ENCODE peak calls at places on chromosomes 16 and 17, in six cellular contexts. K is fibroblast of lung, Y is pancreas, O is fibroblast of pulmonary artery, W is AG10803, M is neural crest cell. T is an unnamed sample.

GRCh38 chr16:67545665-67546024 is 16.7 kb upstream of the CTCF start:
- DNase-seq in M (no peak), K (no peak), Y (no peak), W (no peak), O (no peak), T (no peak)

GRCh38 chr17:78166416-78166815 is 2.0 kb upstream of the SYNGR2 start:
- DNase-seq in M (no peak), O (no peak), W (no peak), K (no peak), Y (no peak), T (no peak)

GRCh38 chr16:54194008-54194731 is 92.4 kb downstream of the IRX3 start:
- DNase-seq in W (peak), M (no peak), O (peak), K (peak), Y (no peak), T (peak)

GRCh38 chr17:56624315-56624714 is 30.8 kb downstream of the NOG start:
- DNase-seq in K (no peak), W (peak), O (no peak), M (no peak), Y (no peak), T (no peak)

GRCh38 chr17:37643829-37644228 is 583 bp upstream of the DDX52 start:
- DNase-seq in O (peak), W (peak), K (no peak), Y (no peak), M (no peak), T (no peak)

GRCh38 chr17:9329251-9329921 is 246.2 kb downstream of the STX8 start:
- DNase-seq in O (no peak), M (no peak), K (no peak), W (no peak), Y (no peak), T (no peak)

GRCh38 chr16:12538667-12539081 is 265.0 kb downstream of the CPPED1 start:
- DNase-seq in Y (no peak), W (peak), O (no peak), M (no peak), K (no peak), T (no peak)

GRCh38 chr16:74871608-74872007 is 97.0 kb upstream of the FA2H start:
- DNase-seq in W (no peak), Y (no peak), O (no peak), K (no peak), M (no peak), T (no peak)

GRCh38 chr17:81391964-81392908 is 3.0 kb upstream of the BAHCC1 start:
- DNase-seq in W (peak), O (peak), M (no peak), K (peak), Y (no peak), T (no peak)

DNA sequence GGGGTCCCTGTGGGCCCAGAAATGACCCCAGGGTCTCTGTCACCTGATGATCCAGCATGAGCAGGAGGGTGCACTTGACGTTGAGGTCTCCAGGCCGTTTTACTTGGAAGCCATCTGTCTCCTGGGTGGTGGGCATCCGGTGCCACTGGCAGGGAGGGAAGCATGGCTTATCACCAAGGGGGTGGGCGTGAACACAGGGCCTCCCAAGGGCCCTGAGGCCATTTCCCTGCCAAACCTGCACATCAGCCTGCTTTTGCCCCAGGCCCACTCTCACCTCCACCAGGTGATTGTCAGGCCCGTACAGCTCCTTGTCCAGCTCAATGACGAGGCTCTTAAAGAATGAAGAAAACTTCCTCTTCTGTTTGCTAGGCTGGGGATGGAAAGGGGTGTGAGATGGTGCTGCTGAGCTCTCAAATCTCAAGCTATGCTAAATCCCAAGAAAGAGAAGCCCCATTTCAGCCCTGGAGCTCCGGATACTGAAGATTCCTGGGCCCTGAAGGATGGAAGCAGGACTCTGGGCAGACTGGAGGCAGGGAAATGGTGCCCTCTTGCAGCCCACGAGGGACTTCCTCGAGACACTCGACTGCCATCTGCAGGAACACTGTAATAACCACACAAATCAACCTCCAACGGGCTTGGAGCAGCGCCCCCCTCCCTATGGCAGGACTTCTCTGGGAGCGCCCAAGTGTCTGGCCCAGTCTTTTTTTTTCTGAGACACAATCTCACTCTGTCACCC is 7.1 kb upstream of the FTSJ3 start:
- DNase-seq in W (peak), K (peak), M (peak), O (peak), Y (no peak), T (no peak)
- TF ChIP-seq CTCF in W (peak), K (peak), M (peak), O (peak), Y (no peak), T (peak)

DNA sequence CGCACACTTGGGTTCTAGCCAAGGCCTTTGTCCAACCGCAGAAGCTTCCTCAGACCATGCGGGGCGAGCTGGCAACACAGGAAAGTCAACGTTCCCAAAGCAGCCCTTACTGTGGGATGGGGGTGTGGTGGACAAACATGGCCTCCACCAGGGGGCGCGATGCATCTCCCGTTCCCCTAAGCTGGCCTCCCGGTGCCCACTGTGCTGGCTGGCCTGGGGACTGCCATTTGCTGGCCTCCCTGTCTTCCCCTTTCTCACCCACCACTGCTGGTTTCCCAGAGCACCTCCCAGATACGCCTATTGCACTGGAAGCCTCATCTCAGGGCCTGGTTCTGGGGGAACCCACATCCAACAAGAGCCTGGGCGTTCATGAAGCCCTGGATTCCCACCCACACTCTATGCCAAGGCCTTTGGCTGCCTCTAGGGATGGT is 145.3 kb downstream of the IRF8 start:
- DNase-seq in O (peak), Y (no peak), W (peak), M (peak), K (peak), T (peak)
- TF ChIP-seq CTCF in O (peak), Y (no peak), W (peak), M (peak), K (peak), T (peak)

GRCh38 chr17:2055494-2056220 is 754 bp downstream of the HIC1 start:
- DNase-seq in M (no peak), O (peak), W (peak), K (peak), Y (peak), T (no peak)

GRCh38 chr17:2056221-2057129 is 1.6 kb downstream of the HIC1 start:
- DNase-seq in M (no peak), W (peak), O (peak), Y (peak), K (peak), T (no peak)

GRCh38 chr17:2053380-2054261 is 1.3 kb upstream of the HIC1 start:
- DNase-seq in Y (peak), W (peak), M (peak), O (peak), K (peak), T (no peak)

GRCh38 chr17:2054740-2055493 is at the start of gene HIC1:
- DNase-seq in O (peak), M (peak), W (peak), K (peak), Y (peak), T (no peak)

GRCh38 chr17:2054262-2054739 is 602 bp upstream of the HIC1 start:
- DNase-seq in W (no peak), Y (no peak), O (peak), M (no peak), K (peak), T (no peak)
- TF ChIP-seq CTCF in W (peak), Y (no peak), O (no peak), M (no peak), K (no peak), T (no peak)

DNA sequence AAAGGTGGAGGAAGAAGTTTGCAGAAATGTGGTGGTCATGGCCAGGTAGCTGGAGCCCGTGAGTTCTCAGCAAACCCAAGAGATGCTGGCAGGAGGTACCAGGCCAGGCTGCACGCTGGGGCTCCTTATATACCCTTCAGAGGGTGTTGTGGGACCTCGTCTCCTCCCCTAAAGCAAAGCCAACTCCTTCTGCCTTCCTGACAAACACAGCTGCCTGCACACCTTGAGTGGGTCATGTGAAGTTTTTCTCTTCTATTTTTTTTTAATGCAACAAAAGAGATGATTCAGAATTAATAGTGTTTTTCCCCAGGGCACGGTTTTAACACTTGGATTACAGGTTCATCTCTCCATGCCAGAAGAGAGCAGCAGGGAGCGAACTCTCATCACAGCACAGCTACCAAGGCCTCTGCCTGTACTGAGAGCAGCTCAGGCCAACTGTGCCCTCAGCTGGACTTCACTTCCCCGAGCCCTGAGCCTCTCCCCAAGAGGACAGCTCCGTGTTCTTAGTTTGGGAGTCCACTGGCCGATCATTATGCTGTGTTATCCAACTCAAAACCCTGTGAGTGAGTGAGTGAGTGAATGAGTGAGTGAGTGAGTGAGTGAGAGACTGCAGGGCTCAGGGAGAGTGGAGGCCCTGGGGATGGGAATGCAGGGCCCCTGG is at the start of gene KRT15:
- DNase-seq in Y (no peak), W (no peak), M (no peak), O (peak), K (no peak), T (no peak)
- TF ChIP-seq CTCF in Y (no peak), W (no peak), M (no peak), O (no peak), K (no peak), T (peak)

GRCh38 chr17:50507871-50508572 is at the start of gene MYCBPAP:
- DNase-seq in K (peak), W (peak), O (peak), Y (peak), M (peak), T (peak)
- TF ChIP-seq CTCF in K (no peak), W (peak), O (no peak), Y (no peak), M (no peak), T (no peak)

GRCh38 chr17:45423936-45424335 is 8.7 kb downstream of the ARHGAP27 start:
- DNase-seq in K (no peak), O (no peak), M (no peak), Y (no peak), W (no peak), T (no peak)

GRCh38 chr17:45425984-45426413 is 6.7 kb downstream of the ARHGAP27 start:
- DNase-seq in O (no peak), W (no peak), M (no peak), Y (no peak), K (no peak), T (no peak)

GRCh38 chr17:45426561-45426960 is 6.1 kb downstream of the ARHGAP27 start:
- DNase-seq in K (no peak), W (no peak), Y (no peak), M (no peak), O (no peak), T (no peak)

GRCh38 chr17:45424769-45425124 is 7.9 kb downstream of the ARHGAP27 start:
- DNase-seq in M (no peak), O (no peak), W (no peak), K (no peak), Y (no peak), T (no peak)

GRCh38 chr17:45425125-45425983 is 7.3 kb downstream of the ARHGAP27 start:
- DNase-seq in M (peak), K (peak), W (peak), Y (peak), O (peak), T (peak)
- TF ChIP-seq CTCF in M (peak), K (no peak), W (peak), Y (no peak), O (peak), T (peak)

DNA sequence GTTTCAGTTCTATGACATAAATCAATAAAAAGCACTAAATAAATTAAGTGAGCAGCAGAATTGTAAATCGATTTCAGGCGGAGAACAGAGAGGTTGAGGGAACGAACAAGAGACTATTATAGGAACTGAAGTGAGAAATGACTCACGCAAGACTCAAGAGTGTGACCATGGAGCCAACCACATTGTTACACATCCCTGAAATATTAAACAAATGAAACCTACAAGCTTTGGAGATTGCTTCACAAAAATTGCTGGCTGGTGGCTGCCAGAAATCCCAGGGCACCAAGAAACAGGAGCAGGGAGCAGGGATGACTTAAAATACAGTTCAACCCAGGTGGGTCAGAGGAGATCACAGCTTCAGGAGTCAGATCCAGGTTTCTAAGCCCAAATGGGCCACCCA is 111.8 kb downstream of the GSG1L start:
- DNase-seq in O (no peak), W (peak), Y (no peak), M (no peak), K (no peak), T (no peak)
- TF ChIP-seq CTCF in O (no peak), W (no peak), Y (no peak), M (no peak), K (no peak), T (no peak)

GRCh38 chr17:16513858-16514257 is 21.9 kb upstream of the LRRC75A start:
- DNase-seq in W (no peak), Y (no peak), K (no peak), O (no peak), M (no peak), T (no peak)
- TF ChIP-seq CTCF in W (no peak), Y (no peak), K (no peak), O (no peak), M (no peak), T (no peak)

GRCh38 chr16:3088925-3089716 is 10.0 kb downstream of the ZSCAN10 start:
- DNase-seq in K (no peak), O (no peak), W (no peak), Y (no peak), M (no peak), T (no peak)
- TF ChIP-seq CTCF in K (no peak), O (no peak), W (no peak), Y (no peak), M (no peak), T (no peak)

GRCh38 chr17:69506489-69506888 is 92.0 kb downstream of the MAP2K6 start:
- DNase-seq in W (no peak), Y (no peak), M (no peak), O (no peak), K (no peak), T (no peak)
- TF ChIP-seq CTCF in W (peak), Y (no peak), M (peak), O (peak), K (peak), T (peak)